ENCODE peak calls at places on chromosomes 6 and 20, in five cellular contexts. Y, T, J, H and W are unnamed samples.

GRCh38 chr6:167140589-167141474 is 16.9 kb downstream of the GPR31 start:
- DNase-seq in T (no peak), J (no peak), H (no peak), Y (no peak), W (no peak)

GRCh38 chr20:3367125-3367524 is 40.3 kb downstream of the DNAAF9 start:
- DNase-seq in H (no peak), Y (no peak), T (no peak), J (no peak), W (no peak)

GRCh38 chr20:49948178-49948577 is 12.0 kb downstream of the RNF114 start:
- DNase-seq in H (peak; percentile 19), Y (no peak), T (no peak), J (no peak), W (no peak)

GRCh38 chr6:15523679-15524630 is 138.9 kb downstream of the DTNBP1 start:
- DNase-seq in H (no peak), Y (no peak), T (no peak), J (no peak), W (no peak)

GRCh38 chr20:32559753-32560380 is 25.3 kb downstream of the NOL4L start:
- DNase-seq in H (peak; percentile 51), Y (no peak), J (peak; percentile 49), T (no peak), W (no peak)

GRCh38 chr6:135534773-135535380 is 37.3 kb upstream of the AHI1 start:
- DNase-seq in H (no peak), T (peak; percentile 74), J (no peak), Y (no peak), W (no peak)

GRCh38 chr6:81144346-81144745 is 608.1 kb downstream of the TENT5A start:
- DNase-seq in J (no peak), H (no peak), T (no peak), Y (no peak), W (no peak)

GRCh38 chr6:122947355-122947754 is 48.7 kb upstream of the CLVS2 start:
- DNase-seq in Y (no peak), T (peak; percentile 1), J (no peak), H (peak; percentile 73), W (no peak)

GRCh38 chr20:4661191-4661590 is 60.5 kb upstream of the PRND start:
- DNase-seq in J (no peak), T (no peak), H (no peak), Y (no peak), W (no peak)

GRCh38 chr6:5995705-5996686 is 10.7 kb downstream of the NRN1 start:
- DNase-seq in H (peak; percentile 68), J (no peak), Y (no peak), T (peak; percentile 72), W (peak; percentile 65)

GRCh38 chr20:2353231-2353630 is 27.5 kb upstream of the TGM6 start:
- DNase-seq in H (no peak), Y (no peak), T (no peak), J (no peak), W (no peak)

GRCh38 chr20:47118641-47119040 is 224.0 kb downstream of the EYA2 start:
- DNase-seq in Y (no peak), J (no peak), H (no peak), T (no peak), W (no peak)

GRCh38 chr20:52847029-52847660 is 125.0 kb upstream of the TSHZ2 start:
- DNase-seq in H (no peak), Y (no peak), J (no peak), T (no peak), W (no peak)

GRCh38 chr6:144439016-144439415 is 153.9 kb downstream of the UTRN start:
- DNase-seq in Y (no peak), H (no peak), J (no peak), T (no peak), W (no peak)